ENCODE peak calls at places on chromosomes 7 and 10, in seven cellular contexts. G, K, D, H, O, R and J are unnamed samples.
A peak's percentile ranks its signal among the peaks of the same experiment; 100 is the strongest.

GRCh38 chr10:133162178-133162909 is 2.3 kb downstream of the KNDC1 start:
- DNase-seq in G (no peak), H (no peak), D (no peak), R (no peak), O (no peak), K (no peak), J (no peak)

GRCh38 chr10:77795426-77796055 is 131.0 kb downstream of the DLG5 start:
- DNase-seq in G (no peak), K (no peak), H (no peak), D (no peak), O (no peak), R (no peak), J (no peak)

GRCh38 chr7:33900501-33900900 is 4.8 kb upstream of the BMPER start:
- DNase-seq in R (no peak), K (no peak), H (no peak), D (no peak), G (no peak), O (no peak), J (peak; percentile 50)

GRCh38 chr10:122484276-122485060 is 23.1 kb downstream of the HTRA1 start:
- DNase-seq in D (no peak), K (no peak), H (no peak), O (no peak), R (no peak), G (no peak), J (no peak)

GRCh38 chr7:153951207-153951725 is 100.9 kb upstream of the DPP6 start:
- DNase-seq in G (no peak), R (no peak), O (no peak), H (no peak), K (no peak), D (no peak), J (no peak)

GRCh38 chr7:98323597-98324322 is 42.3 kb downstream of the BRI3 start:
- DNase-seq in O (no peak), R (no peak), K (peak; percentile 49), H (peak; percentile 82), D (no peak), G (peak; percentile 81), J (no peak)

GRCh38 chr7:105672820-105673219 is 91.5 kb upstream of the EFCAB10 start:
- DNase-seq in G (no peak), R (no peak), D (no peak), K (no peak), O (no peak), H (no peak), J (no peak)

GRCh38 chr10:56449770-56450169 is 88.7 kb upstream of the ZWINT start:
- DNase-seq in R (no peak), D (no peak), O (no peak), K (no peak), G (no peak), H (no peak), J (peak; percentile 13)

GRCh38 chr7:79420464-79420863 is 33.0 kb downstream of the MAGI2 start:
- DNase-seq in H (no peak), G (peak; percentile 95), K (no peak), R (no peak), D (no peak), O (peak; percentile 85), J (peak; percentile 62)

GRCh38 chr7:108285018-108285368 is 154.8 kb upstream of the LAMB4 start:
- DNase-seq in O (no peak), H (no peak), K (no peak), D (no peak), G (no peak), R (no peak), J (peak; percentile 76)

GRCh38 chr10:43395571-43396060 is 13.4 kb downstream of the HNRNPF start:
- DNase-seq in R (no peak), G (peak; percentile 31), O (no peak), K (peak; percentile 63), H (no peak), D (no peak), J (no peak)

GRCh38 chr7:28830831-28831230 is 127.3 kb downstream of the TRIL start:
- DNase-seq in O (no peak), R (no peak), K (no peak), D (no peak), G (peak; percentile 43), H (no peak), J (no peak)

GRCh38 chr7:29287366-29287765 is 92.8 kb downstream of the CHN2 start:
- DNase-seq in O (no peak), R (no peak), D (no peak), H (no peak), K (no peak), G (peak; percentile 91), J (peak; percentile 94)

GRCh38 chr10:1050555-1050954 is 1.6 kb upstream of the IDI1 start:
- DNase-seq in H (peak; percentile 36), R (peak; percentile 59), O (no peak), D (no peak), G (no peak), K (no peak), J (peak; percentile 82)

GRCh38 chr10:27448926-27449325 is 55.2 kb upstream of the RAB18 start:
- DNase-seq in R (no peak), D (no peak), K (no peak), H (no peak), O (no peak), G (peak; percentile 48), J (peak; percentile 84)

GRCh38 chr10:97399843-97400545 is 1.1 kb downstream of the RRP12 start:
- DNase-seq in K (no peak), H (peak; percentile 32), O (peak; percentile 32), G (peak; percentile 67), D (no peak), R (peak; percentile 68), J (peak; percentile 89)

GRCh38 chr10:57973451-57973850 is 294.2 kb downstream of the IPMK start:
- DNase-seq in O (no peak), G (peak; percentile 52), R (no peak), K (no peak), H (no peak), D (no peak), J (peak; percentile 31)

GRCh38 chr10:52455095-52455494 is 141.0 kb downstream of the DKK1 start:
- DNase-seq in H (no peak), K (no peak), D (no peak), O (no peak), G (no peak), R (no peak), J (peak; percentile 83)

GRCh38 chr10:122140941-122141623 is 130.0 kb upstream of the BTBD16 start:
- DNase-seq in G (peak; percentile 95), O (peak; percentile 78), K (no peak), D (no peak), H (no peak), R (peak; percentile 59), J (peak; percentile 85)

GRCh38 chr10:114103286-114103685 is 59.6 kb downstream of the ADRB1 start:
- DNase-seq in O (peak; percentile 11), H (peak; percentile 42), G (peak; percentile 68), D (no peak), R (peak; percentile 35), K (no peak), J (peak; percentile 73)

GRCh38 chr10:128140425-128140824 is 14.2 kb upstream of the MKI67 start:
- DNase-seq in D (no peak), K (no peak), G (no peak), O (no peak), R (no peak), H (peak; percentile 58), J (no peak)

GRCh38 chr7:13291010-13291409 is 603.6 kb downstream of the ARL4A start:
- DNase-seq in R (no peak), H (no peak), K (no peak), G (no peak), D (no peak), O (no peak), J (peak; percentile 80)

GRCh38 chr7:102063736-102064135 is 222.9 kb upstream of the SH2B2 start:
- DNase-seq in R (peak; percentile 70), H (peak; percentile 59), G (peak; percentile 62), D (no peak), K (no peak), O (peak; percentile 11), J (peak; percentile 99)

GRCh38 chr7:47186316-47186715 is 395.6 kb downstream of the TNS3 start:
- DNase-seq in D (no peak), K (no peak), R (no peak), O (no peak), G (no peak), H (no peak), J (no peak)

GRCh38 chr10:70546585-70546984 is 56.0 kb downstream of the PRF1 start:
- DNase-seq in D (no peak), H (no peak), O (no peak), G (no peak), K (no peak), R (no peak), J (no peak)

GRCh38 chr7:108097703-108098102 is 32.5 kb downstream of the LAMB4 start:
- DNase-seq in O (no peak), D (no peak), R (peak; percentile 54), K (peak; percentile 33), H (peak; percentile 7), G (no peak), J (peak; percentile 42)

GRCh38 chr7:129238546-129238945 is 13.7 kb downstream of the AHCYL2 start:
- DNase-seq in G (no peak), H (no peak), K (peak; percentile 18), R (peak; percentile 27), O (no peak), D (no peak), J (no peak)

GRCh38 chr7:142391191-142391992 is 133.5 kb upstream of the PRSS58 start:
- DNase-seq in G (no peak), R (no peak), D (no peak), H (peak; percentile 82), O (no peak), K (peak; percentile 79), J (no peak)
- TF ChIP-seq CTCF in G (peak; percentile 49), R (no peak), D (peak; percentile 54), H (peak; percentile 78), O (peak; percentile 37), K (peak; percentile 86), J (peak; percentile 25)

DNA sequence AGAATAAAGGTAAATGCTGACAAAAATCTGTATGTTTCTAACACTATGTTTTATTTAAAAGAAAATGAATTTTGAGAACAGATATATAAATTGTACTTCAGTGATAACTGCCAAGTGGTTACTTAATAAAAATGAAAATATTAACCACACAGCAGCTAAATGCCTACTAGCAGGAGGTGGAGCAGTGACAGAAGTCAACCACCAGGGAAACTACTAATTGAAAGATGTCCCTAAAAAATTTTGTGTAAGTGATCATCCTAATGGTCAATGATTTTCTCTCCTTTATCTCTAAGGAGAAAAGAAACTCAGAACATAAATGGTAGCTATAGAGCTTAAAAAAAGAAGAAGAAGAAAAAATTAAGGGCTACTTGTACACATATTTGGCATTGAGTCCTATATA is 22.9 kb downstream of the WNT16 start:
- DNase-seq in H (no peak), D (no peak), O (no peak), K (no peak), R (no peak), G (no peak), J (no peak)
- TF ChIP-seq CTCF in H (peak; percentile 22), D (no peak), O (no peak), K (no peak), R (no peak), G (no peak), J (no peak)

GRCh38 chr10:118264838-118265470 is 77.2 kb downstream of the FAM204A start:
- DNase-seq in K (no peak), G (no peak), O (no peak), H (no peak), D (no peak), R (no peak), J (no peak)
- TF ChIP-seq CTCF in K (no peak), G (no peak), O (no peak), H (no peak), D (peak; percentile 2), R (no peak), J (no peak)

GRCh38 chr7:26368542-26368941 is 76.9 kb downstream of the SNX10 start:
- DNase-seq in R (no peak), K (no peak), D (no peak), G (peak; percentile 12), H (no peak), O (no peak), J (no peak)
- TF ChIP-seq CTCF in R (no peak), K (no peak), D (no peak), G (peak; percentile 6), H (peak; percentile 18), O (no peak), J (no peak)